ENCODE peak calls at places on chromosomes 6 and 20, in nine cellular contexts. K, J, A, X, C, R, P, W and Y are unnamed samples.

GRCh38 chr6:93183513-93183912 is 235.8 kb downstream of the EPHA7 start:
- DNase-seq in K (no peak), J (no peak), A (no peak), X (peak; percentile 12), C (no peak), R (no peak), P (no peak), W (no peak), Y (no peak)

GRCh38 chr6:77178821-77179220 is 284.5 kb downstream of the HTR1B start:
- DNase-seq in K (no peak), J (no peak), A (no peak), X (no peak), C (no peak), R (peak; percentile 84), P (no peak), W (no peak), Y (no peak)

GRCh38 chr6:105879902-105880547 is 206.1 kb upstream of the PRDM1 start:
- DNase-seq in K (no peak), J (no peak), A (peak; percentile 37), X (no peak), C (no peak), R (no peak), P (peak; percentile 43), W (no peak), Y (no peak)

GRCh38 chr6:1468126-1468525 is 78.8 kb downstream of the FOXF2 start:
- DNase-seq in K (no peak), J (no peak), A (no peak), X (no peak), C (no peak), R (no peak), P (no peak), W (no peak), Y (no peak)

GRCh38 chr6:29737707-29738630 is 14.7 kb downstream of the HLA-F start:
- DNase-seq in K (peak; percentile 55), J (no peak), A (peak; percentile 81), X (peak; percentile 50), C (peak; percentile 38), R (peak; percentile 66), P (peak; percentile 63), W (peak; percentile 58), Y (peak; percentile 52)

GRCh38 chr20:5973971-5974370 is 23.5 kb downstream of the MCM8 start:
- DNase-seq in K (no peak), J (no peak), A (no peak), X (no peak), C (no peak), R (no peak), P (no peak), W (no peak), Y (no peak)

GRCh38 chr6:72084992-72085569 is 198.7 kb downstream of the RIMS1 start:
- DNase-seq in K (no peak), J (no peak), A (no peak), X (peak; percentile 57), C (peak; percentile 5), R (peak; percentile 18), P (no peak), W (no peak), Y (no peak)

GRCh38 chr20:64038579-64039292 is 2.8 kb downstream of the C20orf204 start:
- DNase-seq in K (peak; percentile 75), J (peak; percentile 85), A (peak; percentile 67), X (peak; percentile 68), C (peak; percentile 77), R (peak; percentile 67), P (peak; percentile 87), W (no peak), Y (peak; percentile 87)

GRCh38 chr20:47127986-47128385 is 228.5 kb downstream of the ZMYND8 start:
- DNase-seq in K (no peak), J (no peak), A (no peak), X (no peak), C (no peak), R (no peak), P (no peak), W (no peak), Y (no peak)

GRCh38 chr20:48409216-48409615 is 418.6 kb downstream of the PREX1 start:
- DNase-seq in K (no peak), J (no peak), A (no peak), X (no peak), C (no peak), R (no peak), P (no peak), W (no peak), Y (no peak)

GRCh38 chr6:147384029-147384428 is 124.5 kb upstream of the SAMD5 start:
- DNase-seq in K (no peak), J (no peak), A (no peak), X (no peak), C (no peak), R (no peak), P (no peak), W (no peak), Y (no peak)

GRCh38 chr6:16717275-16717942 is 43.9 kb downstream of the ATXN1 start:
- DNase-seq in K (no peak), J (no peak), A (no peak), X (no peak), C (no peak), R (no peak), P (no peak), W (no peak), Y (no peak)

GRCh38 chr6:144559865-144560603 is 274.9 kb downstream of the UTRN start:
- DNase-seq in K (no peak), J (no peak), A (peak; percentile 31), X (peak; percentile 50), C (peak; percentile 69), R (peak; percentile 38), P (no peak), W (no peak), Y (peak; percentile 89)

GRCh38 chr6:86192123-86192522 is 549.4 kb upstream of the SYNCRIP start:
- DNase-seq in K (no peak), J (no peak), A (no peak), X (peak; percentile 59), C (no peak), R (no peak), P (no peak), W (peak; percentile 1), Y (peak; percentile 26)

GRCh38 chr6:111644893-111645430 is 39.3 kb upstream of the TRAF3IP2 start:
- DNase-seq in K (no peak), J (no peak), A (no peak), X (no peak), C (no peak), R (no peak), P (no peak), W (no peak), Y (no peak)

GRCh38 chr6:337782-338464 is 45.6 kb downstream of the DUSP22 start:
- DNase-seq in K (no peak), J (no peak), A (no peak), X (no peak), C (peak; percentile 16), R (peak; percentile 25), P (no peak), W (no peak), Y (no peak)

GRCh38 chr20:64232794-64233193 is 22.8 kb upstream of the PCMTD2 start:
- DNase-seq in K (no peak), J (no peak), A (peak; percentile 89), X (peak; percentile 69), C (no peak), R (no peak), P (no peak), W (no peak), Y (no peak)

GRCh38 chr6:156794963-156795362 is 17.8 kb downstream of the ARID1B start:
- DNase-seq in K (no peak), J (no peak), A (peak; percentile 36), X (no peak), C (no peak), R (no peak), P (no peak), W (no peak), Y (no peak)

GRCh38 chr6:156791261-156791850 is 14.2 kb downstream of the ARID1B start:
- DNase-seq in K (no peak), J (no peak), A (peak; percentile 46), X (peak; percentile 52), C (no peak), R (peak; percentile 52), P (no peak), W (no peak), Y (peak; percentile 81)

GRCh38 chr6:156794546-156794945 is 17.4 kb downstream of the ARID1B start:
- DNase-seq in K (no peak), J (no peak), A (no peak), X (no peak), C (no peak), R (no peak), P (no peak), W (no peak), Y (no peak)

GRCh38 chr6:156790711-156791110 is 13.5 kb downstream of the ARID1B start:
- DNase-seq in K (no peak), J (no peak), A (no peak), X (no peak), C (no peak), R (no peak), P (no peak), W (no peak), Y (no peak)

GRCh38 chr6:156793224-156793623 is 16.0 kb downstream of the ARID1B start:
- DNase-seq in K (no peak), J (no peak), A (no peak), X (no peak), C (no peak), R (no peak), P (no peak), W (no peak), Y (no peak)
- H3K4me1 ChIP-seq in K (peaks cover 69% of the 10 kb centered on the region), J (peaks cover 12% of the 10 kb centered on the region), A (peaks cover 17% of the 10 kb centered on the region), X (peaks cover 22% of the 10 kb centered on the region), C (peaks cover 6% of the 10 kb centered on the region), R (peaks cover 13% of the 10 kb centered on the region), P (peaks cover 93% of the 10 kb centered on the region), W (no peaks in the 10 kb centered on the region), Y (peaks cover 35% of the 10 kb centered on the region)

GRCh38 chr6:3090013-3090412 is 21.7 kb downstream of the RIPK1 start:
- DNase-seq in K (no peak), J (no peak), A (no peak), X (peak; percentile 22), C (no peak), R (no peak), P (peak; percentile 10), W (no peak), Y (no peak)
- H3K4me3 ChIP-seq in K (no peak overlapping the region), J (no peak overlapping the region), A (no peak overlapping the region), X (no peak overlapping the region), C (no peak overlapping the region), R (no peak overlapping the region), P (no peak overlapping the region), W (no peak overlapping the region), Y (no peak overlapping the region)

DNA sequence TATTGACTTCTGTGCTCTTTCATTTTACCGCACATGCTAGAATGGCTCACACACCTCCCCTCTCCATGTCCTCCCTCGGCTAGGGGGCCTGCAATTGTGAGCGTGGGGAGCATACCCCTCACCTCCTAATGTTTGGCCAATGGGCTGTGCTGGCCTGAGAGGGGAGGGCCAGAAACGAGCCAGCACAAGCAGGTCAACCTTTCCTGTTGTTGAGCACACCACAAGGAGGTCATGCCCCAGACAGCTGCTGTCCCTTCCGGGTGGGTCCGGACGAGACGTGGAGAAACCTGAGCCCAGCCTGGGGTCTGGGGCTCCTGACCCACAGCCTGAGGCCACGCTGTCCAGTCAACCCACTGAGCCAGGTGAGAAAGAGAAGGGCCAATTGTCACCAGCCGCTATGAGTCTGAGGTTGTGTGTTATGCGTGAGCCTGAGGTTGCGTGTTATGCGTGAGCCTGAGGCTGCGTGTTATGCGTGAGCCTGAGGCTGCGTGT is 77.4 kb downstream of the TTLL2 start:
- DNase-seq in K (no peak), J (no peak), A (no peak), X (no peak), C (no peak), R (no peak), P (no peak), W (no peak), Y (no peak)
- H3K9me3 ChIP-seq in K (no peaks in the 10 kb centered on the region), J (no peaks in the 10 kb centered on the region), A (no peaks in the 10 kb centered on the region), X (no peaks in the 10 kb centered on the region), C (no peaks in the 10 kb centered on the region), R (peaks cover 59% of the 10 kb centered on the region), P (no peaks in the 10 kb centered on the region), W (no peaks in the 10 kb centered on the region), Y (no peaks in the 10 kb centered on the region)

GRCh38 chr20:45289942-45290676 is 16.5 kb upstream of the RBPJL start:
- DNase-seq in K (no peak), J (no peak), A (no peak), X (no peak), C (no peak), R (no peak), P (no peak), W (no peak), Y (no peak)
- H3K4me1 ChIP-seq in K (no peaks in the 10 kb centered on the region), J (no peaks in the 10 kb centered on the region), A (no peaks in the 10 kb centered on the region), X (peaks cover 9% of the 10 kb centered on the region), C (peaks cover 11% of the 10 kb centered on the region), R (no peaks in the 10 kb centered on the region), P (peaks cover 18% of the 10 kb centered on the region), W (peaks cover 7% of the 10 kb centered on the region), Y (no peaks in the 10 kb centered on the region)